ENCODE peak calls at places on chromosome X, in four cellular contexts. One of them, this sample, is unnamed.

GRCh38 chrX:108261541-108262218 is 170.1 kb downstream of the ATG4A start:
- DNase-seq in HepG2: peak; percentile 65
- DNase-seq in K562: no peak
- DNase-seq in GM12878: no peak
- DNase-seq in this sample: no peak

GRCh38 chrX:18828832-18829404 is 121.5 kb downstream of the PPEF1 start:
- DNase-seq in K562: peak; percentile 11
- DNase-seq in GM12878: no peak
- DNase-seq in HepG2: peak; percentile 28
- DNase-seq in this sample: no peak

GRCh38 chrX:47151428-47151827 is 6.4 kb downstream of the RBM10 start:
- DNase-seq in K562: no peak
- DNase-seq in HepG2: no peak
- DNase-seq in GM12878: no peak
- DNase-seq in this sample: no peak

GRCh38 chrX:114599305-114599704 is 15.4 kb downstream of the HTR2C start:
- DNase-seq in GM12878: no peak
- DNase-seq in K562: no peak
- DNase-seq in HepG2: no peak
- DNase-seq in this sample: no peak

GRCh38 chrX:114924846-114925245 is 92.6 kb downstream of the IL13RA2 start:
- DNase-seq in K562: no peak
- DNase-seq in GM12878: no peak
- DNase-seq in HepG2: no peak
- DNase-seq in this sample: no peak

GRCh38 chrX:42149786-42150185 is 226.4 kb upstream of the CASK start:
- DNase-seq in K562: no peak
- DNase-seq in GM12878: no peak
- DNase-seq in HepG2: no peak
- DNase-seq in this sample: no peak

GRCh38 chrX:54483946-54484345 is 12.1 kb downstream of the FGD1 start:
- DNase-seq in GM12878: no peak
- DNase-seq in HepG2: no peak
- DNase-seq in K562: no peak
- DNase-seq in this sample: no peak

GRCh38 chrX:5080812-5081211 is 1147.9 kb downstream of the NLGN4X start:
- DNase-seq in K562: no peak
- DNase-seq in HepG2: no peak
- DNase-seq in GM12878: no peak
- DNase-seq in this sample: no peak

GRCh38 chrX:40098264-40099045 is 697 bp upstream of the BCOR start:
- DNase-seq in HepG2: no peak
- DNase-seq in GM12878: no peak
- DNase-seq in K562: peak; percentile 31
- DNase-seq in this sample: peak; percentile 51

GRCh38 chrX:13598877-13599276 is 29.5 kb downstream of the EGFL6 start:
- DNase-seq in K562: peak; percentile 9
- DNase-seq in GM12878: no peak
- DNase-seq in HepG2: no peak
- DNase-seq in this sample: peak; percentile 11

GRCh38 chrX:72255445-72255844 is 16.6 kb upstream of the ERCC6L start:
- DNase-seq in GM12878: no peak
- DNase-seq in HepG2: no peak
- DNase-seq in K562: no peak
- DNase-seq in this sample: peak; percentile 40

GRCh38 chrX:135923353-135923752 is 29.8 kb downstream of the SAGE1 start:
- DNase-seq in K562: no peak
- DNase-seq in GM12878: no peak
- DNase-seq in HepG2: no peak
- DNase-seq in this sample: peak; percentile 15

GRCh38 chrX:2589186-2590020 is 88.6 kb upstream of the DHRSX start:
- DNase-seq in GM12878: no peak
- DNase-seq in HepG2: no peak
- DNase-seq in K562: no peak
- DNase-seq in this sample: no peak

GRCh38 chrX:135522132-135522530 is 1.7 kb downstream of the INTS6L start:
- DNase-seq in GM12878: no peak
- DNase-seq in HepG2: no peak
- DNase-seq in K562: no peak
- DNase-seq in this sample: no peak

GRCh38 chrX:31429915-31430314 is 358.1 kb upstream of the FTHL17 start:
- DNase-seq in K562: no peak
- DNase-seq in GM12878: no peak
- DNase-seq in HepG2: no peak
- DNase-seq in this sample: no peak

GRCh38 chrX:338836-339400 is 20.3 kb upstream of the GTPBP6 start:
- DNase-seq in K562: no peak
- DNase-seq in GM12878: no peak
- DNase-seq in HepG2: no peak
- DNase-seq in this sample: no peak

GRCh38 chrX:136146614-136147319 is 566 bp upstream of the FHL1 start:
- DNase-seq in GM12878: no peak
- DNase-seq in K562: no peak
- DNase-seq in HepG2: no peak
- DNase-seq in this sample: peak; percentile 34

GRCh38 chrX:6203462-6204215 is 25.0 kb downstream of the NLGN4X start:
- DNase-seq in GM12878: no peak
- DNase-seq in HepG2: no peak
- DNase-seq in K562: no peak
- DNase-seq in this sample: no peak

GRCh38 chrX:3526749-3527148 is 180.3 kb upstream of the MXRA5 start:
- DNase-seq in HepG2: no peak
- DNase-seq in GM12878: no peak
- DNase-seq in K562: no peak
- DNase-seq in this sample: no peak

GRCh38 chrX:39728025-39728424 is 369.7 kb downstream of the BCOR start:
- DNase-seq in K562: no peak
- DNase-seq in GM12878: no peak
- DNase-seq in HepG2: no peak
- DNase-seq in this sample: no peak

GRCh38 chrX:118211891-118212816 is 95.5 kb upstream of the KLHL13 start:
- DNase-seq in K562: no peak
- DNase-seq in GM12878: no peak
- DNase-seq in HepG2: no peak
- DNase-seq in this sample: no peak

GRCh38 chrX:22541926-22542325 is 269.2 kb downstream of the CBLL2 start:
- DNase-seq in GM12878: no peak
- DNase-seq in K562: no peak
- DNase-seq in HepG2: no peak
- DNase-seq in this sample: no peak

GRCh38 chrX:71998836-71999509 is 88.3 kb downstream of the NHSL2 start:
- DNase-seq in GM12878: no peak
- DNase-seq in HepG2: peak; percentile 12
- DNase-seq in K562: peak; percentile 38
- DNase-seq in this sample: no peak

GRCh38 chrX:129773649-129774458 is 5.9 kb upstream of the SASH3 start:
- DNase-seq in GM12878: no peak
- DNase-seq in HepG2: peak; percentile 80
- DNase-seq in K562: peak; percentile 12
- DNase-seq in this sample: no peak

GRCh38 chrX:129768586-129769466 is 10.9 kb upstream of the SASH3 start:
- DNase-seq in HepG2: peak; percentile 47
- DNase-seq in GM12878: no peak
- DNase-seq in K562: no peak
- DNase-seq in this sample: no peak

GRCh38 chrX:129769467-129770154 is 10.1 kb upstream of the SASH3 start:
- DNase-seq in HepG2: no peak
- DNase-seq in GM12878: peak; percentile 73
- DNase-seq in K562: no peak
- DNase-seq in this sample: no peak

GRCh38 chrX:129771266-129771995 is 8.3 kb upstream of the SASH3 start:
- DNase-seq in GM12878: no peak
- DNase-seq in HepG2: no peak
- DNase-seq in K562: no peak
- DNase-seq in this sample: no peak

GRCh38 chrX:129772796-129773431 is 6.8 kb upstream of the SASH3 start:
- DNase-seq in HepG2: no peak
- DNase-seq in K562: no peak
- DNase-seq in GM12878: peak; percentile 91
- DNase-seq in this sample: no peak
- TF ChIP-seq CBFB in HepG2: no peak
- TF ChIP-seq CBFB in K562: no peak
- TF ChIP-seq CBFB in GM12878: peak; percentile 22
- TF ChIP-seq CBFB in this sample: no peak

DNA sequence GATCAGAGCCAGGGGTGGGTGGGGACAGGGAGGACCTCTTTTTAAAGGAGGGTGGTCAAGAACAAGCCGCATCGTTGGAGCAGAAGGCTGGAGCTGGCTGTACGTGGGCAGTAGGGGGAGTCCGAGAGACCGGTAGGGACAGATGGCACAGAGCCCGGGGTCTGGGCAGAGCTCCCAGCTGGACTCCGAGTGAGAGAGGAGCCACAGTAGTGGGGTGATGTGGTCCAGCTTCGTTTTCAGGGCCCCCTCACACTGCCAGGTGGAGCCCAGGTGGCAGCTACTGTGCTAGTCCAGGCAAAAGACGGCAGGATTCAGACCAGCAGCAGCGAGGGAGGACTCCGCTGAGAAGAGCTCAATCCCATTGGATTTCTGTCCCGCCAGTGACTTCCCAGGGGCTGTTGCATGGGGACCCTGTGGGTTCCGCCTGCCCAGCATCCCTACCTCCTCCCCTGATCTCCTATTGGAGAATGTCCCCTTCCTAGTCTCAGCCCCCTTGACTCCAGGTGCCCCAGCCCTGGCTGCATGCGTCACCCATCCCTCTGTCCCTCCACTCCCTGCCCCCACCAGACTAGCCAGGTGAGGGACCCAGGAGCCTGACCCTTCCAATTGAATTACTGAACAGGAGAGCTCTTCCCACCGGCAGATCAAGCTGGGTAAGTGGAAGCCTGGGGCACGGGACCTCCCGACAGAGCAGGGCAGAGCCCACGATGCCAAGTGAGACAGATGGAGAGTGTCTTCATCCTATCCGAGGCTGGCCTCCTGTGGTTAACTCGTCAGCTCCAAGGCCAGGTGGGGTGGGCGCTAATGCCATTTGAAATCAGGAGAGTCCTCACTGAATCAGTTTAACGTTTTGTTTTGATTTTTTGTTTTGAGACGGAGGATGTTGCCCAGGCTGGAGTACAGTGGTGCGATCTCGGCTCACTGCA is 2.9 kb downstream of the ARHGAP4 start:
- DNase-seq in HepG2: no peak
- DNase-seq in GM12878: no peak
- DNase-seq in K562: no peak
- DNase-seq in this sample: no peak
- TF ChIP-seq CBFB in HepG2: no peak
- TF ChIP-seq CBFB in GM12878: no peak
- TF ChIP-seq CBFB in K562: no peak
- TF ChIP-seq CBFB in this sample: no peak

DNA sequence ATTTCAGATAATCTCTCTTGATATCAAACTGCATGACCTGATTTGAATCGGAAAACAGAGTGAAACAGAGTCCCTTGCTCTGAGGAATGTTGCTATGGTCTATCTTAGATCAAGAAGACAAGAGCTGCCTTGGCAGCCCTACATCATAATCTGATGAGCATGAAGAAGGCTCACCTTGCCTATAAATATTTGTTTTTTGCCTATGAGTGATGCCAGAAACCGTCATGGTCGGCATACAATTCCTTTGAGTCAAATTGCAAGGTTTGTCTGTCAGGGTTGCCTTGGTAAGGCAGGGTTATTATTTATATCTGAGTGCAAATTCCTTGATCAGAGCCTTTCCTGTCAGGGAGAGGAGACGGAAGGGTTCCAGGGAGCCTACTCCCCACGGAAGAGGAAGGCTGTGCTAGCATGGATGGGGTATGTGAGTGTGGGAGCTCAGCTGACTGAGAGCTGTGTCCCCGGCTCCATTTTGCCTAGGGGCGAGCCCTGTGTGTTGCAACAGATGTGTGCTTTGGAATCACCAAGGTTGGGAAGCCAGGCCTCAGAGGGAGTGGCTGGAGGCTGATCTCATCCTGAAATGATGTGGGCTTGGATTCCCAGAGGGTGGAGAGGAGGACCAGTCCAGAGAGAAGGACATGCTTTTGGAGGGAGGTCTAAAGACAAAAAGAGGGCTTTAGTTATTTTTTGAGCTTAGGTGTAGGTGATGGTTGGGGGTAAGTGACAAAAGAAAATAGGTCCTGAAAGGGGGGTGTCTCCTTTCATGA is 43.6 kb downstream of the RTL9 start:
- DNase-seq in HepG2: no peak
- DNase-seq in K562: peak; percentile 53
- DNase-seq in GM12878: no peak
- DNase-seq in this sample: no peak
- TF ChIP-seq CBFB in HepG2: no peak
- TF ChIP-seq CBFB in K562: no peak
- TF ChIP-seq CBFB in GM12878: no peak
- TF ChIP-seq CBFB in this sample: no peak

DNA sequence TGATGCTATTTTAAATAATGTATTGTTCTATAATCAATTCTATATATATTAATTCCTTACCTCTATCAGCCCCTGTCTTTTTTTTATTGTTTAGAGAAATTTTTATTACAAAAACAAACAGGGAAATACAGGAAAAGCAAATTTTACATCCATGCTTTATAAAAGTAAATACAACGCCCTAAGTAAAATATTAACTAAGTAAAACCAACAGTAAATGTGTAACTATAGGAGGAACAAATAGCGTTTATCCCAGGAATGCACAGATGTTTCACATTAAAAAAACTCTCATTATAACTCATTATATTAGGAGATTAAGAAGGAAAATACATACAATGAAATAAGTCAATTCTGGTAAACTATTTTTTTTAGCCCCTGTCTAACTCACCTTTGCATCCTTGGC is 8.2 kb upstream of the ITM2A start:
- DNase-seq in K562: no peak
- DNase-seq in GM12878: no peak
- DNase-seq in HepG2: no peak
- DNase-seq in this sample: no peak
- TF ChIP-seq CBFB in K562: no peak
- TF ChIP-seq CBFB in GM12878: no peak
- TF ChIP-seq CBFB in HepG2: no peak
- TF ChIP-seq CBFB in this sample: no peak

GRCh38 chrX:11579856-11580595 is 85.7 kb downstream of the ARHGAP6 start:
- DNase-seq in GM12878: no peak
- DNase-seq in K562: no peak
- DNase-seq in HepG2: no peak
- DNase-seq in this sample: no peak

GRCh38 chrX:11577603-11578002 is 88.1 kb downstream of the ARHGAP6 start:
- DNase-seq in GM12878: no peak
- DNase-seq in K562: no peak
- DNase-seq in HepG2: no peak
- DNase-seq in this sample: no peak

GRCh38 chrX:11575332-11575731 is 90.4 kb downstream of the ARHGAP6 start:
- DNase-seq in K562: no peak
- DNase-seq in HepG2: no peak
- DNase-seq in GM12878: no peak
- DNase-seq in this sample: no peak

GRCh38 chrX:11585174-11585573 is 80.5 kb downstream of the ARHGAP6 start:
- DNase-seq in K562: no peak
- DNase-seq in GM12878: no peak
- DNase-seq in HepG2: no peak
- DNase-seq in this sample: no peak

DNA sequence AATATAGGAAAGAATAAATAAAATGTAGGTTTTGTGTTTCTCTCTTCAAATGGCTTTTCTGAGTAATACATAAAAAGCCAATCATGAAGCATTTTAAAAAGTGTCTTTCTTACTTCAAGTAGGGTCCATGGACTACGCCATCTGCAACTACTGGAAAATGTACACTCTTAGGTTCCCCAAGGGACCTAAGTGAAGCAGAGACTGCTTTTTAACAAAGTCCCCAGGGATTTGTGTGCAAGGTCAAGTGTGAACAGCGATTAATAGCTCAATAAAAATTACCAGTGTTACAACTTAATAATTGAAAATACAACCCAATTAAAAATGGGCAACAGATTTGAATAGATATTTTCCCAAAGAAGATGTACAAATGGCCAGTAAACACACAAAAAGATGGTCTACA is 84.9 kb downstream of the ARHGAP6 start:
- DNase-seq in HepG2: no peak
- DNase-seq in GM12878: no peak
- DNase-seq in K562: no peak
- DNase-seq in this sample: no peak
- TF ChIP-seq CBFB in HepG2: no peak
- TF ChIP-seq CBFB in GM12878: no peak
- TF ChIP-seq CBFB in K562: no peak
- TF ChIP-seq CBFB in this sample: no peak

This sample was measured in WTC11.